ENCODE peak calls at places on chromosomes 13 and 19, in five cellular contexts. One of them, this sample, is unnamed.

GRCh38 chr19:4444765-4445741 is 12.5 kb downstream of the UBXN6 start:
- DNase-seq in transverse colon: no peak
- DNase-seq in K562: peak; percentile 8
- DNase-seq in SK-N-SH: no peak
- DNase-seq in upper lobe of left lung: no peak
- DNase-seq in this sample: no peak

GRCh38 chr13:49641810-49642291 is 13.5 kb downstream of the ARL11 start:
- DNase-seq in SK-N-SH: no peak
- DNase-seq in K562: peak; percentile 48
- DNase-seq in upper lobe of left lung: peak; percentile 91
- DNase-seq in transverse colon: peak; percentile 33
- DNase-seq in this sample: no peak

GRCh38 chr19:1538978-1539377 is 15.1 kb downstream of the PLK5 start:
- DNase-seq in upper lobe of left lung: no peak
- DNase-seq in K562: no peak
- DNase-seq in SK-N-SH: no peak
- DNase-seq in transverse colon: no peak
- DNase-seq in this sample: no peak

GRCh38 chr13:36858285-36858684 is 39.3 kb downstream of the RFXAP start:
- DNase-seq in upper lobe of left lung: no peak
- DNase-seq in transverse colon: no peak
- DNase-seq in SK-N-SH: peak; percentile 53
- DNase-seq in K562: peak; percentile 6
- DNase-seq in this sample: no peak

GRCh38 chr13:46751811-46752635 is 44.9 kb downstream of the ESD start:
- DNase-seq in transverse colon: no peak
- DNase-seq in K562: no peak
- DNase-seq in SK-N-SH: no peak
- DNase-seq in upper lobe of left lung: peak; percentile 26
- DNase-seq in this sample: no peak

GRCh38 chr13:76879211-76879875 is 6.9 kb downstream of the KCTD12 start:
- DNase-seq in K562: no peak
- DNase-seq in transverse colon: peak; percentile 46
- DNase-seq in upper lobe of left lung: peak; percentile 82
- DNase-seq in SK-N-SH: peak; percentile 34
- DNase-seq in this sample: peak; percentile 38

GRCh38 chr13:42094641-42095040 is 46.2 kb downstream of the DGKH start:
- DNase-seq in K562: no peak
- DNase-seq in transverse colon: no peak
- DNase-seq in SK-N-SH: no peak
- DNase-seq in upper lobe of left lung: no peak
- DNase-seq in this sample: no peak

GRCh38 chr13:27600712-27601111 is 19.6 kb downstream of the LNX2 start:
- DNase-seq in SK-N-SH: no peak
- DNase-seq in upper lobe of left lung: no peak
- DNase-seq in K562: no peak
- DNase-seq in transverse colon: no peak
- DNase-seq in this sample: no peak

GRCh38 chr19:15979293-15979692 is 30.5 kb downstream of the OR10H4 start:
- DNase-seq in transverse colon: no peak
- DNase-seq in SK-N-SH: no peak
- DNase-seq in K562: no peak
- DNase-seq in upper lobe of left lung: no peak
- DNase-seq in this sample: no peak

GRCh38 chr13:106105153-106105552 is 430.3 kb downstream of the EFNB2 start:
- DNase-seq in transverse colon: no peak
- DNase-seq in K562: no peak
- DNase-seq in upper lobe of left lung: no peak
- DNase-seq in SK-N-SH: no peak
- DNase-seq in this sample: no peak

GRCh38 chr19:48726573-48726972 is 7.0 kb upstream of the MAMSTR start:
- DNase-seq in K562: no peak
- DNase-seq in upper lobe of left lung: no peak
- DNase-seq in transverse colon: no peak
- DNase-seq in SK-N-SH: no peak
- DNase-seq in this sample: no peak

GRCh38 chr19:53511933-53512374 is 26.0 kb upstream of the ZNF331 start:
- DNase-seq in upper lobe of left lung: peak; percentile 49
- DNase-seq in K562: peak; percentile 62
- DNase-seq in transverse colon: peak; percentile 53
- DNase-seq in SK-N-SH: peak; percentile 79
- DNase-seq in this sample: peak; percentile 64

GRCh38 chr13:46373623-46374022 is 13.4 kb downstream of the RUBCNL start:
- DNase-seq in upper lobe of left lung: no peak
- DNase-seq in SK-N-SH: no peak
- DNase-seq in K562: no peak
- DNase-seq in transverse colon: peak; percentile 51
- DNase-seq in this sample: no peak

GRCh38 chr19:55832676-55833075 is 877 bp upstream of the NLRP11 start:
- DNase-seq in SK-N-SH: no peak
- DNase-seq in transverse colon: no peak
- DNase-seq in K562: no peak
- DNase-seq in upper lobe of left lung: no peak
- DNase-seq in this sample: no peak

GRCh38 chr19:45467456-45468158 is at the start of gene FOSB:
- DNase-seq in K562: peak; percentile 94
- DNase-seq in transverse colon: peak; percentile 94
- DNase-seq in upper lobe of left lung: peak; percentile 93
- DNase-seq in SK-N-SH: peak; percentile 96
- DNase-seq in this sample: peak; percentile 97

GRCh38 chr19:43148233-43148632 is 38.1 kb downstream of the PSG5 start:
- DNase-seq in upper lobe of left lung: no peak
- DNase-seq in SK-N-SH: no peak
- DNase-seq in K562: no peak
- DNase-seq in transverse colon: no peak
- DNase-seq in this sample: no peak

GRCh38 chr19:31543456-31543855 is 194.2 kb upstream of the TSHZ3 start:
- DNase-seq in transverse colon: no peak
- DNase-seq in SK-N-SH: no peak
- DNase-seq in K562: no peak
- DNase-seq in upper lobe of left lung: no peak
- DNase-seq in this sample: no peak

GRCh38 chr19:3503036-3503572 is 2.6 kb upstream of the DOHH start:
- DNase-seq in transverse colon: no peak
- DNase-seq in upper lobe of left lung: no peak
- DNase-seq in K562: peak; percentile 56
- DNase-seq in SK-N-SH: no peak
- DNase-seq in this sample: no peak

GRCh38 chr13:106847049-106847448 is 279.1 kb upstream of the ARGLU1 start:
- DNase-seq in K562: no peak
- DNase-seq in upper lobe of left lung: no peak
- DNase-seq in SK-N-SH: no peak
- DNase-seq in transverse colon: no peak
- DNase-seq in this sample: no peak

GRCh38 chr13:97212540-97213146 is 9.5 kb upstream of the MBNL2 start:
- DNase-seq in transverse colon: peak; percentile 36
- DNase-seq in upper lobe of left lung: no peak
- DNase-seq in K562: peak; percentile 40
- DNase-seq in SK-N-SH: no peak
- DNase-seq in this sample: peak; percentile 42

GRCh38 chr19:6495947-6496346 is 6.2 kb downstream of the TUBB4A start:
- DNase-seq in K562: no peak
- DNase-seq in upper lobe of left lung: no peak
- DNase-seq in transverse colon: no peak
- DNase-seq in SK-N-SH: no peak
- DNase-seq in this sample: no peak

GRCh38 chr19:49911381-49912145 is 14.9 kb upstream of the IL4I1 start:
- DNase-seq in transverse colon: no peak
- DNase-seq in SK-N-SH: no peak
- DNase-seq in upper lobe of left lung: no peak
- DNase-seq in K562: no peak
- DNase-seq in this sample: no peak

GRCh38 chr19:31538879-31539278 is 189.6 kb upstream of the TSHZ3 start:
- DNase-seq in K562: no peak
- DNase-seq in transverse colon: no peak
- DNase-seq in SK-N-SH: no peak
- DNase-seq in upper lobe of left lung: no peak
- DNase-seq in this sample: no peak

GRCh38 chr19:3459322-3459881 is 20.9 kb downstream of the SMIM24 start:
- DNase-seq in upper lobe of left lung: peak; percentile 74
- DNase-seq in transverse colon: peak; percentile 63
- DNase-seq in K562: peak; percentile 52
- DNase-seq in SK-N-SH: peak; percentile 95
- DNase-seq in this sample: peak; percentile 62

GRCh38 chr19:47035127-47035494 is 13.3 kb downstream of the TMEM160 start:
- DNase-seq in upper lobe of left lung: no peak
- DNase-seq in transverse colon: no peak
- DNase-seq in SK-N-SH: peak; percentile 38
- DNase-seq in K562: peak; percentile 77
- DNase-seq in this sample: no peak

GRCh38 chr19:47037766-47038165 is 10.7 kb downstream of the TMEM160 start:
- DNase-seq in K562: peak; percentile 12
- DNase-seq in SK-N-SH: peak; percentile 24
- DNase-seq in upper lobe of left lung: no peak
- DNase-seq in transverse colon: no peak
- DNase-seq in this sample: no peak

GRCh38 chr19:47036233-47036651 is 12.2 kb downstream of the TMEM160 start:
- DNase-seq in SK-N-SH: no peak
- DNase-seq in transverse colon: peak; percentile 77
- DNase-seq in K562: no peak
- DNase-seq in upper lobe of left lung: peak; percentile 43
- DNase-seq in this sample: peak; percentile 54

GRCh38 chr19:47032171-47032811 is 12.7 kb downstream of the NPAS1 start:
- DNase-seq in transverse colon: peak; percentile 67
- DNase-seq in K562: peak; percentile 69
- DNase-seq in SK-N-SH: peak; percentile 75
- DNase-seq in upper lobe of left lung: peak; percentile 52
- DNase-seq in this sample: peak; percentile 70

DNA sequence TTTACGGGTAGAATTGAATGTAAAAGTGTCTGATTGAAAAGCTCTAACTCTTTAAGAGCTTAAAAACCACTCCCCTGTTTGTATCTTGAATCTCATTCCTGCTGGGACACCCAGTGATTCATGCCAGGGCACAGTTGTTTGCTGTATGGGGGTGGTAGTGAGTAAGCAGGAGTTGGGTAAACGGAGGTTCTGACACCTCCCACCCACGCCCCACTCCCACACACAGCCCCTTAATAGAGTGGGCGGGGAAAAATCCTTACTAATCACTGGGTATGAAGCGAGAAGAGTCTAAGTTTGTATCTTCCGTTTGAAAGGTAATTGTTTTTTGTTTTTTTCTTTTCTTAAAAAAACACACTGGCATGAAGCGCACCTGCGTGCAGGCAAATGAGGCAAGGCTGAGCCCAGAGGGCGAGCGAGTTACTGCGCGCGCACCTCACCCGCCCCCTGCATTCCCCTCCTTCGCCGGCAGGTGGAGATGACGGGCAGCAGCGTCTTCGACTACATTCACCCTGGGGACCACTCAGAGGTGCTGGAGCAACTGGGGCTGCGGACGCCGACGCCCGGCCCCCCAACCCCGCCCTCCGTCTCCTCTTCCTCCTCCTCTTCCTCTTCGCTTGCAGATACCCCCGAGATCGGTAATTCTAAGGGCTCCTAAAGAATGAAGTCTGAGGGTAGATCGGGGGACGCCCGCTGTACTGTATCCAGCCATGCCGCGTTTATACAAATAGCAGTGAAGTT is 12.8 kb downstream of the TMEM160 start:
- DNase-seq in upper lobe of left lung: peak; percentile 91
- DNase-seq in SK-N-SH: peak; percentile 96
- DNase-seq in transverse colon: peak; percentile 95
- DNase-seq in K562: peak; percentile 97
- DNase-seq in this sample: peak; percentile 93
- TF ChIP-seq POLR2AphosphoS5 in upper lobe of left lung: no peak
- TF ChIP-seq POLR2AphosphoS5 in SK-N-SH: no peak
- TF ChIP-seq POLR2AphosphoS5 in transverse colon: peak; percentile 78
- TF ChIP-seq POLR2AphosphoS5 in K562: no peak
- TF ChIP-seq POLR2AphosphoS5 in this sample: peak; percentile 78

DNA sequence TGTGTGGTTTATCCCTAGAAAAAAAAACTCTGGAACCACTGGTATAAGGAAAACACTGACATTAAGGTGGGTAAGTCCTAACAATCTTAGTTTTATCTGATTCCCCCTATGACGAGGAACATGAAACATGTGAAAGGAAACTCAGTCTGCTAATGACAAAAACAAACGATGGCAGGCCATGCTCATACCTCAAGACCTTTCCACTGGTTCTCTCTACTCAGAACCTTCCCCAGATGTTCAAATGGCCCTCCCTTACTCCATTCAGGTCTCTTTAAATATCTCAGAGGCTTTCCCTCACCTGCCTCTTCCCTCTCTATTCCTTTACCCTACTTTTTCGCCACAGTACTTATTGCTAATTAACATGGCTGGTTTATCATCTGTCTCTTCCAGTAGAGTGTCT is 1.6 kb downstream of the TUBGCP3 start:
- DNase-seq in SK-N-SH: no peak
- DNase-seq in upper lobe of left lung: no peak
- DNase-seq in transverse colon: no peak
- DNase-seq in K562: peak; percentile 9
- DNase-seq in this sample: no peak
- H3K4me3 ChIP-seq in SK-N-SH: peak overlapping the region; percentile 94
- H3K4me3 ChIP-seq in upper lobe of left lung: no peak overlapping the region
- H3K4me3 ChIP-seq in transverse colon: no peak overlapping the region
- H3K4me3 ChIP-seq in K562: peak overlapping the region; percentile 97
- H3K4me3 ChIP-seq in this sample: no peak overlapping the region

DNA sequence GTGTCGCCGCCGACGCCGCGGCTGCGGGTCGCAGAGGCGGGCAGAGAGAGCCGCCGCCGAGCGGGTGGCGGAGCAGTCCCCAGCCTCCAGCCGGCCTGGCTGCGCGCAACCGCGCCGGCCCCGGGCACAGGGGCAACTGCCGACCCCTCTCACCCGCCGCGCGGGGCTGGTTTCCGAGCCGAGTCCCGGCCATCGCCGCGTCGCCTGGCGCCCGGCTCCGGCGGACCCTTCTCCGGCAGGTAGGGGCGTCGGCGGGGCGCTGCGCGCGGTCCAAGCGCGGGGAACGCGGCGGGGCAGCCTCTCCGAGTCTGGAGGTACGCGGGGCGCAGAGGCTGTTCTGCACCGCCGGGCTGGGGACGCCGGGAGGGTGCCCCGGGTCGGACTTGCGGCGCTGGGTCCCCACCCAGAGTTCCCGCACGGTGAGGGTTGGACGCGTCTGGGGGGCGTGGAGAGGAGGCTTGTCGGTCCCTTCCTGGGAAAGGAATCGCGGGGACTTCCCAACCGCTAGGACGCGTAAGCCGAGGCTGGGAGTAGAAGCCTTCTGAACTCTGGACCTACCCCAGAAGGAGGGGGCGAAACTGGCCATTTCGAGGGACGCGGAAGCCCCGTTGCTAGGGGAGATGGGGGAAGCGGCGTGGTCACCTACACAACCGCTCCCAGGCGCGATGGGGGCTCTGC is 133.6 kb upstream of the MYO16 start:
- DNase-seq in transverse colon: no peak
- DNase-seq in K562: no peak
- DNase-seq in upper lobe of left lung: no peak
- DNase-seq in SK-N-SH: peak; percentile 57
- DNase-seq in this sample: no peak
- TF ChIP-seq EP300 in transverse colon: no peak
- TF ChIP-seq EP300 in K562: no peak
- TF ChIP-seq EP300 in upper lobe of left lung: no peak
- TF ChIP-seq EP300 in SK-N-SH: no peak
- TF ChIP-seq EP300 in this sample: no peak

DNA sequence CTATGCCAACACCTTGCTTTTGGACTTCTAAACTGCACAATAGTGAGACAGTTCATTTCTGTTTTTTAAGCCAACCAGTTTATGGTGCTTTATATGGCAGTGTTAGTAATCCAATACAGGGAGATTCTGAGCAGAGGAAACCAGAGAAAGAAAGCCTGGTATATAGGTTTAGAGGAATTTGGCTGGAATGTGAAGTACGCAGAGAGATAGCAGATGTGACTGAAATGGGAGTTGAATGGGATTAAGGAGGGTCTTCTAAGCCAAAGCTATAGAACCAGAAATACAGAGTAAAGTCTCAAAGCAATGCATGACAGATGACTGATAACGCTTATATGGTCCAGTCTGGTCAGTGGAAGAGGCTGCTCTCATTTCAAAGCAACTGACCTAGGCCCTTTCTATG is 453.7 kb downstream of the GPC6 start:
- DNase-seq in K562: no peak
- DNase-seq in transverse colon: no peak
- DNase-seq in SK-N-SH: no peak
- DNase-seq in upper lobe of left lung: no peak
- DNase-seq in this sample: no peak
- TF ChIP-seq POLR2AphosphoS5 in K562: no peak
- TF ChIP-seq POLR2AphosphoS5 in transverse colon: no peak
- TF ChIP-seq POLR2AphosphoS5 in SK-N-SH: no peak
- TF ChIP-seq POLR2AphosphoS5 in upper lobe of left lung: no peak
- TF ChIP-seq POLR2AphosphoS5 in this sample: no peak